ENCODE peak calls at places on chromosomes 16 and 17, in eight cellular contexts. L is H7; E is D341Med; Z is naive thymus-derived CD8-positive, alpha-beta T cell; S is MM.1S; C is EH; I is activated CD4-positive, CD25-positive, alpha-beta regulatory T cell treated with anti-CD3 and anti-CD28 coated beads, Interleukin-2, amount 50 U/mL, for 72 hours; O is T follicular helper cell. J is an unnamed sample.

GRCh38 chr17:82882715-82883446 is 43.1 kb upstream of the ZNF750 start:
- DNase-seq in C (no peak), Z (peak), I (peak), S (no peak), L (no peak), O (peak), E (no peak), J (no peak)

GRCh38 chr17:65018612-65019290 is 37.8 kb downstream of the GNA13 start:
- DNase-seq in E (no peak), C (peak), I (no peak), Z (no peak), L (no peak), S (no peak), O (no peak), J (no peak)

GRCh38 chr16:53713403-53714013 is 9.6 kb downstream of the FTO start:
- DNase-seq in C (no peak), I (no peak), S (no peak), E (no peak), L (no peak), Z (no peak), O (no peak), J (no peak)

GRCh38 chr16:29148867-29149272 is 164.0 kb downstream of the LAT start:
- DNase-seq in I (peak), S (no peak), L (no peak), E (no peak), Z (peak), C (no peak), O (peak), J (peak)

GRCh38 chr16:31273676-31274075 is 13.9 kb downstream of the ITGAM start:
- DNase-seq in O (no peak), S (no peak), E (no peak), I (no peak), L (no peak), Z (no peak), C (peak), J (peak)

GRCh38 chr16:200388-200787 is 20.1 kb downstream of the HBQ1 start:
- DNase-seq in L (no peak), S (no peak), I (no peak), O (no peak), Z (no peak), E (no peak), C (peak), J (no peak)

GRCh38 chr16:3138342-3138741 is 3.5 kb downstream of the ZNF213 start:
- DNase-seq in O (no peak), S (no peak), L (no peak), E (no peak), I (no peak), Z (no peak), C (no peak), J (no peak)

GRCh38 chr17:54848368-54848987 is 52.2 kb upstream of the TOM1L1 start:
- DNase-seq in I (no peak), L (no peak), E (no peak), O (no peak), C (no peak), Z (no peak), S (no peak), J (no peak)

GRCh38 chr17:75754378-75755204 is 10.4 kb downstream of the GALK1 start:
- DNase-seq in I (no peak), L (peak), S (no peak), O (no peak), Z (no peak), E (no peak), C (no peak), J (no peak)

GRCh38 chr17:45123930-45124796 is 8.2 kb downstream of the PLCD3 start:
- DNase-seq in S (no peak), O (no peak), Z (no peak), E (no peak), C (peak), I (no peak), L (peak), J (peak)

GRCh38 chr16:89880477-89881367 is 7.3 kb downstream of the TCF25 start:
- DNase-seq in E (no peak), S (peak), C (no peak), L (peak), Z (no peak), O (no peak), I (no peak), J (no peak)

GRCh38 chr16:4029816-4030215 is 86.4 kb downstream of the ADCY9 start:
- DNase-seq in C (no peak), I (no peak), O (no peak), L (no peak), S (no peak), Z (no peak), E (no peak), J (no peak)

GRCh38 chr17:20207295-20207985 is 198.3 kb downstream of the SPECC1 start:
- DNase-seq in L (no peak), C (no peak), O (no peak), E (no peak), S (no peak), I (no peak), Z (no peak), J (no peak)

GRCh38 chr17:72613411-72614292 is 478.8 kb downstream of the SLC39A11 start:
- DNase-seq in O (no peak), Z (no peak), L (no peak), I (no peak), C (peak), E (no peak), S (no peak), J (peak)

GRCh38 chr17:37701424-37702020 is 43.3 kb downstream of the HNF1B start:
- DNase-seq in S (peak), E (peak), I (peak), C (no peak), L (peak), Z (peak), O (no peak), J (peak)

GRCh38 chr16:78879046-78879445 is 721.5 kb downstream of the MAF start:
- DNase-seq in E (no peak), C (no peak), L (no peak), I (no peak), Z (no peak), S (no peak), O (no peak), J (no peak)

GRCh38 chr16:50359626-50360025 is 9.2 kb downstream of the BRD7 start:
- DNase-seq in I (no peak), C (no peak), O (no peak), E (no peak), S (no peak), Z (no peak), L (no peak), J (no peak)

GRCh38 chr16:16075463-16076399 is 126.3 kb downstream of the ABCC1 start:
- DNase-seq in C (peak), L (no peak), E (no peak), I (no peak), Z (no peak), S (no peak), O (no peak), J (peak)

GRCh38 chr16:69286941-69287713 is 24.0 kb upstream of the VPS4A start:
- DNase-seq in O (peak), Z (peak), L (peak), C (peak), S (peak), E (no peak), I (no peak), J (peak)

GRCh38 chr16:54493076-54493475 is 206.5 kb upstream of the IRX3 start:
- DNase-seq in L (no peak), E (no peak), Z (no peak), O (no peak), C (peak), S (no peak), I (no peak), J (no peak)